ENCODE peak calls at places on chromosome 12, in eight cellular contexts. One of them, this sample, is unnamed.

GRCh38 chr12:122322501-122322900 is 56.2 kb upstream of the VPS33A start:
- DNase-seq in endodermal cell: no peak
- DNase-seq in HepG2: no peak
- DNase-seq in astrocyte: peak; percentile 38
- DNase-seq in neuronal stem cell: no peak
- DNase-seq in fibroblast of lung: no peak
- DNase-seq in keratinocyte: no peak
- DNase-seq in IMR-90: peak; percentile 52
- DNase-seq in this sample: no peak

GRCh38 chr12:99722690-99723486 is 75.3 kb downstream of the GARIN6 start:
- DNase-seq in neuronal stem cell: peak; percentile 3
- DNase-seq in HepG2: no peak
- DNase-seq in keratinocyte: no peak
- DNase-seq in IMR-90: no peak
- DNase-seq in fibroblast of lung: no peak
- DNase-seq in endodermal cell: peak; percentile 84
- DNase-seq in astrocyte: no peak
- DNase-seq in this sample: no peak

GRCh38 chr12:121893901-121894540 is 5.4 kb downstream of the PSMD9 start:
- DNase-seq in IMR-90: peak; percentile 77
- DNase-seq in neuronal stem cell: no peak
- DNase-seq in endodermal cell: peak; percentile 87
- DNase-seq in HepG2: peak; percentile 69
- DNase-seq in fibroblast of lung: peak; percentile 78
- DNase-seq in astrocyte: peak; percentile 58
- DNase-seq in keratinocyte: no peak
- DNase-seq in this sample: peak; percentile 79

GRCh38 chr12:113083863-113084430 is 27.4 kb downstream of the DTX1 start:
- DNase-seq in IMR-90: no peak
- DNase-seq in keratinocyte: no peak
- DNase-seq in astrocyte: no peak
- DNase-seq in endodermal cell: no peak
- DNase-seq in fibroblast of lung: no peak
- DNase-seq in neuronal stem cell: no peak
- DNase-seq in HepG2: no peak
- DNase-seq in this sample: no peak

GRCh38 chr12:101856030-101856429 is 21.4 kb upstream of the DRAM1 start:
- DNase-seq in fibroblast of lung: no peak
- DNase-seq in IMR-90: no peak
- DNase-seq in endodermal cell: no peak
- DNase-seq in neuronal stem cell: no peak
- DNase-seq in keratinocyte: no peak
- DNase-seq in astrocyte: no peak
- DNase-seq in HepG2: no peak
- DNase-seq in this sample: no peak

GRCh38 chr12:128388461-128388921 is 121.5 kb downstream of the TMEM132C start:
- DNase-seq in HepG2: no peak
- DNase-seq in fibroblast of lung: no peak
- DNase-seq in IMR-90: no peak
- DNase-seq in endodermal cell: no peak
- DNase-seq in astrocyte: no peak
- DNase-seq in neuronal stem cell: no peak
- DNase-seq in keratinocyte: no peak
- DNase-seq in this sample: no peak

GRCh38 chr12:92596388-92596787 is 106.4 kb upstream of the PLEKHG7 start:
- DNase-seq in neuronal stem cell: no peak
- DNase-seq in keratinocyte: no peak
- DNase-seq in astrocyte: peak; percentile 54
- DNase-seq in endodermal cell: no peak
- DNase-seq in IMR-90: peak; percentile 83
- DNase-seq in fibroblast of lung: peak; percentile 57
- DNase-seq in HepG2: no peak
- DNase-seq in this sample: peak; percentile 62

GRCh38 chr12:107282628-107283027 is 189.3 kb upstream of the CRY1 start:
- DNase-seq in neuronal stem cell: no peak
- DNase-seq in endodermal cell: no peak
- DNase-seq in astrocyte: no peak
- DNase-seq in HepG2: no peak
- DNase-seq in fibroblast of lung: no peak
- DNase-seq in keratinocyte: no peak
- DNase-seq in IMR-90: no peak
- DNase-seq in this sample: no peak

GRCh38 chr12:93682846-93683261 is 5.7 kb downstream of the CRADD start:
- DNase-seq in neuronal stem cell: no peak
- DNase-seq in astrocyte: no peak
- DNase-seq in HepG2: peak; percentile 28
- DNase-seq in IMR-90: no peak
- DNase-seq in keratinocyte: no peak
- DNase-seq in endodermal cell: peak; percentile 74
- DNase-seq in fibroblast of lung: no peak
- DNase-seq in this sample: no peak

GRCh38 chr12:122203301-122203967 is at the start of gene B3GNT4:
- DNase-seq in HepG2: no peak
- DNase-seq in keratinocyte: no peak
- DNase-seq in IMR-90: peak; percentile 26
- DNase-seq in neuronal stem cell: no peak
- DNase-seq in astrocyte: peak; percentile 17
- DNase-seq in fibroblast of lung: peak; percentile 42
- DNase-seq in endodermal cell: peak; percentile 93
- DNase-seq in this sample: peak; percentile 76

GRCh38 chr12:14853966-14854365 is 10.6 kb upstream of the ART4 start:
- DNase-seq in endodermal cell: no peak
- DNase-seq in astrocyte: no peak
- DNase-seq in keratinocyte: no peak
- DNase-seq in HepG2: no peak
- DNase-seq in fibroblast of lung: no peak
- DNase-seq in neuronal stem cell: no peak
- DNase-seq in IMR-90: no peak
- DNase-seq in this sample: peak; percentile 66

DNA sequence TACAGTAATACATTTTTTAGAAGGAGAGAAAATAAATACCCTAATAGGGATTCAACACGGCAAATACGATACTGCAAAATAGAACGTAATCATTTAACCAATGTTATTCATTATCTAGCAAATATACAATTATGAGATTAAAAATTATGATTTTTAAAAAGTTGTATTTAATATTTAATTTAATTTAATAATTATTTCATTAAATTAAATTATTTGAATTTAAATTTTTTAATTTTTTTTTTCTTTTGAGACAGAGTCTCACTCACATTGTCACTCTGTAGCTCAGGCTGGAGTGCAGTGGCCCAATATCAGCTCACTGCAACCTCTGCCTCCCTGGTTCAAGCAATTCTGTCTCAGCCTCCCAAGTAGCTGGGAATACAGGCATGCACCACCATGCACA is 42.0 kb downstream of the GXYLT1 start:
- DNase-seq in keratinocyte: no peak
- DNase-seq in IMR-90: no peak
- DNase-seq in endodermal cell: no peak
- DNase-seq in HepG2: no peak
- DNase-seq in neuronal stem cell: no peak
- DNase-seq in fibroblast of lung: no peak
- DNase-seq in astrocyte: no peak
- DNase-seq in this sample: no peak
- H3K9ac ChIP-seq in keratinocyte: no peak overlapping the region
- H3K9ac ChIP-seq in IMR-90: no peak overlapping the region
- H3K9ac ChIP-seq in endodermal cell: no peak overlapping the region
- H3K9ac ChIP-seq in HepG2: no peak overlapping the region
- H3K9ac ChIP-seq in neuronal stem cell: no peak overlapping the region
- H3K9ac ChIP-seq in fibroblast of lung: no peak overlapping the region
- H3K9ac ChIP-seq in astrocyte: no peak overlapping the region
- H3K9ac ChIP-seq in this sample: no peak overlapping the region

GRCh38 chr12:116320839-116321238 is 43.3 kb upstream of the MED13L start:
- DNase-seq in astrocyte: peak; percentile 12
- DNase-seq in IMR-90: peak; percentile 39
- DNase-seq in neuronal stem cell: no peak
- DNase-seq in keratinocyte: no peak
- DNase-seq in fibroblast of lung: peak; percentile 35
- DNase-seq in HepG2: no peak
- DNase-seq in endodermal cell: no peak
- DNase-seq in this sample: peak; percentile 48
- H3K4me1 ChIP-seq in astrocyte: peaks cover 33% of the 10 kb centered on the region
- H3K4me1 ChIP-seq in IMR-90: peaks cover 19% of the 10 kb centered on the region
- H3K4me1 ChIP-seq in neuronal stem cell: no peaks in the 10 kb centered on the region
- H3K4me1 ChIP-seq in keratinocyte: peaks cover 31% of the 10 kb centered on the region
- H3K4me1 ChIP-seq in fibroblast of lung: peaks cover 9% of the 10 kb centered on the region
- H3K4me1 ChIP-seq in HepG2: peaks cover 5% of the 10 kb centered on the region
- H3K4me1 ChIP-seq in endodermal cell: no peaks in the 10 kb centered on the region
- H3K4me1 ChIP-seq in this sample: peaks cover 25% of the 10 kb centered on the region

GRCh38 chr12:31860401-31860800 is 98.8 kb upstream of the RESF1 start:
- DNase-seq in HepG2: peak; percentile 16
- DNase-seq in astrocyte: no peak
- DNase-seq in endodermal cell: no peak
- DNase-seq in fibroblast of lung: no peak
- DNase-seq in neuronal stem cell: no peak
- DNase-seq in keratinocyte: no peak
- DNase-seq in IMR-90: no peak
- DNase-seq in this sample: peak; percentile 10

GRCh38 chr12:31861360-31861759 is 97.9 kb upstream of the RESF1 start:
- DNase-seq in IMR-90: no peak
- DNase-seq in keratinocyte: no peak
- DNase-seq in neuronal stem cell: no peak
- DNase-seq in endodermal cell: no peak
- DNase-seq in HepG2: no peak
- DNase-seq in fibroblast of lung: no peak
- DNase-seq in astrocyte: no peak
- DNase-seq in this sample: peak; percentile 31

GRCh38 chr12:31855427-31855826 is 103.8 kb upstream of the RESF1 start:
- DNase-seq in endodermal cell: no peak
- DNase-seq in keratinocyte: no peak
- DNase-seq in fibroblast of lung: no peak
- DNase-seq in neuronal stem cell: no peak
- DNase-seq in astrocyte: no peak
- DNase-seq in HepG2: no peak
- DNase-seq in IMR-90: no peak
- DNase-seq in this sample: no peak

GRCh38 chr12:31853977-31854376 is 105.2 kb upstream of the RESF1 start:
- DNase-seq in IMR-90: no peak
- DNase-seq in neuronal stem cell: no peak
- DNase-seq in fibroblast of lung: no peak
- DNase-seq in HepG2: peak; percentile 83
- DNase-seq in astrocyte: no peak
- DNase-seq in keratinocyte: no peak
- DNase-seq in endodermal cell: no peak
- DNase-seq in this sample: no peak

GRCh38 chr12:31859232-31859977 is 99.8 kb upstream of the RESF1 start:
- DNase-seq in IMR-90: no peak
- DNase-seq in keratinocyte: no peak
- DNase-seq in astrocyte: no peak
- DNase-seq in fibroblast of lung: no peak
- DNase-seq in endodermal cell: no peak
- DNase-seq in HepG2: no peak
- DNase-seq in neuronal stem cell: no peak
- DNase-seq in this sample: no peak
- H3K9me3 ChIP-seq in IMR-90: no peaks in the 10 kb centered on the region
- H3K9me3 ChIP-seq in keratinocyte: no peaks in the 10 kb centered on the region
- H3K9me3 ChIP-seq in astrocyte: no peaks in the 10 kb centered on the region
- H3K9me3 ChIP-seq in fibroblast of lung: no peaks in the 10 kb centered on the region
- H3K9me3 ChIP-seq in endodermal cell: peaks cover 10% of the 10 kb centered on the region
- H3K9me3 ChIP-seq in HepG2: no peaks in the 10 kb centered on the region
- H3K9me3 ChIP-seq in neuronal stem cell: no peaks in the 10 kb centered on the region
- H3K9me3 ChIP-seq in this sample: no peaks in the 10 kb centered on the region

GRCh38 chr12:103801709-103802585 is 39.1 kb downstream of the NT5DC3 start:
- DNase-seq in astrocyte: peak; percentile 93
- DNase-seq in endodermal cell: peak; percentile 42
- DNase-seq in neuronal stem cell: no peak
- DNase-seq in fibroblast of lung: peak; percentile 14
- DNase-seq in IMR-90: peak; percentile 81
- DNase-seq in HepG2: peak; percentile 57
- DNase-seq in keratinocyte: peak; percentile 84
- DNase-seq in this sample: no peak
- H3K9ac ChIP-seq in astrocyte: peak overlapping the region; percentile 62
- H3K9ac ChIP-seq in endodermal cell: no peak overlapping the region
- H3K9ac ChIP-seq in neuronal stem cell: no peak overlapping the region
- H3K9ac ChIP-seq in fibroblast of lung: no peak overlapping the region
- H3K9ac ChIP-seq in IMR-90: no peak overlapping the region
- H3K9ac ChIP-seq in HepG2: no peak overlapping the region
- H3K9ac ChIP-seq in keratinocyte: peak overlapping the region; percentile 78
- H3K9ac ChIP-seq in this sample: no peak overlapping the region

GRCh38 chr12:49664591-49665146 is 41.3 kb downstream of the PRPF40B start:
- DNase-seq in IMR-90: no peak
- DNase-seq in HepG2: no peak
- DNase-seq in endodermal cell: no peak
- DNase-seq in keratinocyte: no peak
- DNase-seq in fibroblast of lung: no peak
- DNase-seq in astrocyte: no peak
- DNase-seq in neuronal stem cell: no peak
- DNase-seq in this sample: no peak

GRCh38 chr12:49666176-49666575 is 41.0 kb downstream of the FMNL3 start:
- DNase-seq in keratinocyte: no peak
- DNase-seq in fibroblast of lung: no peak
- DNase-seq in endodermal cell: no peak
- DNase-seq in IMR-90: no peak
- DNase-seq in HepG2: no peak
- DNase-seq in astrocyte: no peak
- DNase-seq in neuronal stem cell: no peak
- DNase-seq in this sample: no peak

GRCh38 chr12:49664167-49664566 is 40.8 kb downstream of the PRPF40B start:
- DNase-seq in fibroblast of lung: no peak
- DNase-seq in endodermal cell: no peak
- DNase-seq in neuronal stem cell: no peak
- DNase-seq in keratinocyte: no peak
- DNase-seq in HepG2: no peak
- DNase-seq in IMR-90: no peak
- DNase-seq in astrocyte: no peak
- DNase-seq in this sample: no peak

GRCh38 chr12:49667319-49668090 is 39.7 kb downstream of the FMNL3 start:
- DNase-seq in astrocyte: peak; percentile 55
- DNase-seq in fibroblast of lung: no peak
- DNase-seq in endodermal cell: no peak
- DNase-seq in HepG2: no peak
- DNase-seq in keratinocyte: no peak
- DNase-seq in IMR-90: peak; percentile 73
- DNase-seq in neuronal stem cell: no peak
- DNase-seq in this sample: peak; percentile 40

DNA sequence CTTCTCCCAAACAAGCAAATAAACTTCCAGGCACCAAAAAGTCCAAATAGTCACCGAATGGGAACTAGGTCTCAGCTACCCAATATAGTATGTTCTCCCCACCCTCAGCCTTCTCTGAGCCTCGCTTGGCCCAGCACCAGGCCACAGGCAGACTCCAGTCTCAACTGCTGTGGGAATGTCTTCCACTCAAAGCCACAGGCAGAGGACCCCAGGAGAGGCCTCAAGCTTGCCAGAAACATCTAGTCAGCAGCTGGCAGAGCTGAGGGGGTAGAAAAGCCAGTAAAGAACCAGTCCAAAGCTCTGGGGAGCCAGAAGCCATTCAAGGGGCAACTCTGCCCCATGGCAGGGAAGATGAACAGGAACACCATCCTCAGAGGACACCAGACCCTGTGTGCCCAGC is 41.8 kb downstream of the FMNL3 start:
- DNase-seq in IMR-90: no peak
- DNase-seq in keratinocyte: no peak
- DNase-seq in fibroblast of lung: no peak
- DNase-seq in astrocyte: peak; percentile 55
- DNase-seq in neuronal stem cell: no peak
- DNase-seq in HepG2: no peak
- DNase-seq in endodermal cell: no peak
- DNase-seq in this sample: no peak
- H3K4me1 ChIP-seq in IMR-90: peaks cover 25% of the 10 kb centered on the region
- H3K4me1 ChIP-seq in keratinocyte: peaks cover 10% of the 10 kb centered on the region
- H3K4me1 ChIP-seq in fibroblast of lung: peaks cover 11% of the 10 kb centered on the region
- H3K4me1 ChIP-seq in astrocyte: peaks cover 37% of the 10 kb centered on the region
- H3K4me1 ChIP-seq in neuronal stem cell: peaks cover 14% of the 10 kb centered on the region
- H3K4me1 ChIP-seq in HepG2: peaks cover 15% of the 10 kb centered on the region
- H3K4me1 ChIP-seq in endodermal cell: no peaks in the 10 kb centered on the region
- H3K4me1 ChIP-seq in this sample: peaks cover 35% of the 10 kb centered on the region

This sample was measured in adipocyte.